ENCODE peak calls at places on chromosomes 11 and 22, in four cellular contexts. One of them, this sample, is unnamed.

GRCh38 chr22:37454857-37455686 is 27.8 kb upstream of the ELFN2 start:
- DNase-seq in HepG2: peak
- DNase-seq in NB4: peak
- DNase-seq in heart left ventricle: no peak
- DNase-seq in this sample: no peak

GRCh38 chr11:45647786-45648185 is 17.6 kb downstream of the CHST1 start:
- DNase-seq in HepG2: no peak
- DNase-seq in NB4: no peak
- DNase-seq in heart left ventricle: no peak
- DNase-seq in this sample: no peak

GRCh38 chr11:1916986-1917522 is 2.4 kb upstream of the TNNT3 start:
- DNase-seq in HepG2: no peak
- DNase-seq in NB4: peak
- DNase-seq in heart left ventricle: peak
- DNase-seq in this sample: no peak

GRCh38 chr22:40808018-40808841 is 10.9 kb downstream of the SLC25A17 start:
- DNase-seq in HepG2: no peak
- DNase-seq in NB4: no peak
- DNase-seq in heart left ventricle: no peak
- DNase-seq in this sample: no peak

GRCh38 chr11:32333335-32333991 is 101.9 kb downstream of the WT1 start:
- DNase-seq in HepG2: no peak
- DNase-seq in NB4: no peak
- DNase-seq in heart left ventricle: peak
- DNase-seq in this sample: peak

GRCh38 chr11:8732748-8733241 is 50.2 kb downstream of the RPL27A start:
- DNase-seq in HepG2: no peak
- DNase-seq in NB4: no peak
- DNase-seq in heart left ventricle: peak
- DNase-seq in this sample: no peak

GRCh38 chr11:64028398-64029115 is 7.2 kb upstream of the FLRT1 start:
- DNase-seq in HepG2: no peak
- DNase-seq in NB4: no peak
- DNase-seq in heart left ventricle: no peak
- DNase-seq in this sample: no peak

GRCh38 chr11:67488155-67488480 is 5.3 kb downstream of the AIP start:
- DNase-seq in HepG2: no peak
- DNase-seq in NB4: no peak
- DNase-seq in heart left ventricle: no peak
- DNase-seq in this sample: peak

GRCh38 chr11:45082744-45083543 is 63.5 kb upstream of the PRDM11 start:
- DNase-seq in HepG2: no peak
- DNase-seq in NB4: peak
- DNase-seq in heart left ventricle: no peak
- DNase-seq in this sample: no peak

GRCh38 chr22:20979243-20979809 is 2.8 kb upstream of the LZTR1 start:
- DNase-seq in HepG2: no peak
- DNase-seq in NB4: no peak
- DNase-seq in heart left ventricle: peak
- DNase-seq in this sample: peak

GRCh38 chr22:45263790-45264269 is 20.9 kb upstream of the UPK3A start:
- DNase-seq in HepG2: peak
- DNase-seq in NB4: peak
- DNase-seq in heart left ventricle: peak
- DNase-seq in this sample: peak

GRCh38 chr11:117959438-117960149 is 26.6 kb upstream of the IL10RA start:
- DNase-seq in HepG2: no peak
- DNase-seq in NB4: peak
- DNase-seq in heart left ventricle: no peak
- DNase-seq in this sample: no peak

GRCh38 chr22:47781024-47781423 is 1018.6 kb downstream of the TBC1D22A start:
- DNase-seq in HepG2: no peak
- DNase-seq in NB4: no peak
- DNase-seq in heart left ventricle: no peak
- DNase-seq in this sample: no peak

GRCh38 chr11:68204402-68204801 is 8.7 kb downstream of the KMT5B start:
- DNase-seq in HepG2: no peak
- DNase-seq in NB4: no peak
- DNase-seq in heart left ventricle: no peak
- DNase-seq in this sample: no peak

GRCh38 chr11:66651011-66651410 is 12.5 kb downstream of the RBM4 start:
- DNase-seq in HepG2: no peak
- DNase-seq in NB4: no peak
- DNase-seq in heart left ventricle: no peak
- DNase-seq in this sample: no peak

GRCh38 chr11:75603791-75604736 is 42.0 kb downstream of the SERPINH1 start:
- DNase-seq in HepG2: no peak
- DNase-seq in NB4: no peak
- DNase-seq in heart left ventricle: no peak
- DNase-seq in this sample: no peak

GRCh38 chr11:106998644-106999043 is 19.6 kb downstream of the GUCY1A2 start:
- DNase-seq in HepG2: no peak
- DNase-seq in NB4: no peak
- DNase-seq in heart left ventricle: no peak
- DNase-seq in this sample: no peak

GRCh38 chr11:34870548-34871209 is 45.5 kb downstream of the APIP start:
- DNase-seq in HepG2: no peak
- DNase-seq in NB4: no peak
- DNase-seq in heart left ventricle: no peak
- DNase-seq in this sample: no peak

GRCh38 chr22:28955817-28956216 is 72.4 kb downstream of the ZNRF3 start:
- DNase-seq in HepG2: no peak
- DNase-seq in NB4: peak
- DNase-seq in heart left ventricle: no peak
- DNase-seq in this sample: peak

GRCh38 chr11:20671856-20672546 is 2.6 kb downstream of the NELL1 start:
- DNase-seq in HepG2: peak
- DNase-seq in NB4: peak
- DNase-seq in heart left ventricle: no peak
- DNase-seq in this sample: no peak

GRCh38 chr11:3050386-3051325 is 6.6 kb downstream of the CARS1 start:
- DNase-seq in HepG2: no peak
- DNase-seq in NB4: no peak
- DNase-seq in heart left ventricle: peak
- DNase-seq in this sample: no peak

GRCh38 chr11:75261474-75261847 is 20.9 kb downstream of the TPBGL start:
- DNase-seq in HepG2: no peak
- DNase-seq in NB4: peak
- DNase-seq in heart left ventricle: no peak
- DNase-seq in this sample: no peak

GRCh38 chr11:93653080-93653479 is 8.4 kb upstream of the CEP295 start:
- DNase-seq in HepG2: no peak
- DNase-seq in NB4: no peak
- DNase-seq in heart left ventricle: no peak
- DNase-seq in this sample: no peak

GRCh38 chr22:36457688-36458450 is 23.6 kb downstream of the TXN2 start:
- DNase-seq in HepG2: no peak
- DNase-seq in NB4: peak
- DNase-seq in heart left ventricle: peak
- DNase-seq in this sample: peak

GRCh38 chr11:9656864-9657263 is 7.0 kb upstream of the SWAP70 start:
- DNase-seq in HepG2: no peak
- DNase-seq in NB4: no peak
- DNase-seq in heart left ventricle: no peak
- DNase-seq in this sample: no peak

GRCh38 chr11:104776501-104777170 is 121.6 kb downstream of the CASP12 start:
- DNase-seq in HepG2: no peak
- DNase-seq in NB4: no peak
- DNase-seq in heart left ventricle: no peak
- DNase-seq in this sample: no peak

GRCh38 chr22:22948651-22949611 is 61.3 kb downstream of the IGLL5 start:
- DNase-seq in HepG2: no peak
- DNase-seq in NB4: no peak
- DNase-seq in heart left ventricle: no peak
- DNase-seq in this sample: no peak

GRCh38 chr11:102367364-102367763 is 20.4 kb downstream of the BIRC2 start:
- DNase-seq in HepG2: no peak
- DNase-seq in NB4: peak
- DNase-seq in heart left ventricle: no peak
- DNase-seq in this sample: no peak
- TF ChIP-seq CTCF in HepG2: no peak
- TF ChIP-seq CTCF in NB4: no peak
- TF ChIP-seq CTCF in heart left ventricle: no peak
- TF ChIP-seq CTCF in this sample: no peak

GRCh38 chr11:92342034-92342433 is 117.4 kb downstream of the FAT3 start:
- DNase-seq in HepG2: no peak
- DNase-seq in NB4: no peak
- DNase-seq in heart left ventricle: no peak
- DNase-seq in this sample: no peak

GRCh38 chr11:92346220-92346619 is 121.6 kb downstream of the FAT3 start:
- DNase-seq in HepG2: no peak
- DNase-seq in NB4: no peak
- DNase-seq in heart left ventricle: no peak
- DNase-seq in this sample: no peak

GRCh38 chr11:92342886-92343285 is 118.3 kb downstream of the FAT3 start:
- DNase-seq in HepG2: no peak
- DNase-seq in NB4: no peak
- DNase-seq in heart left ventricle: no peak
- DNase-seq in this sample: no peak

GRCh38 chr11:92340839-92341238 is 116.2 kb downstream of the FAT3 start:
- DNase-seq in HepG2: peak
- DNase-seq in NB4: peak
- DNase-seq in heart left ventricle: no peak
- DNase-seq in this sample: no peak
- TF ChIP-seq CTCF in HepG2: peak
- TF ChIP-seq CTCF in NB4: peak
- TF ChIP-seq CTCF in heart left ventricle: no peak
- TF ChIP-seq CTCF in this sample: no peak

GRCh38 chr11:109862808-109863207 is 230.4 kb upstream of the ZC3H12C start:
- DNase-seq in HepG2: no peak
- DNase-seq in NB4: no peak
- DNase-seq in heart left ventricle: no peak
- DNase-seq in this sample: no peak

GRCh38 chr11:109864161-109864661 is 229.0 kb upstream of the ZC3H12C start:
- DNase-seq in HepG2: no peak
- DNase-seq in NB4: no peak
- DNase-seq in heart left ventricle: no peak
- DNase-seq in this sample: no peak

GRCh38 chr11:109867784-109868183 is 225.4 kb upstream of the ZC3H12C start:
- DNase-seq in HepG2: no peak
- DNase-seq in NB4: no peak
- DNase-seq in heart left ventricle: no peak
- DNase-seq in this sample: no peak

GRCh38 chr11:109864834-109865557 is 228.2 kb upstream of the ZC3H12C start:
- DNase-seq in HepG2: no peak
- DNase-seq in NB4: no peak
- DNase-seq in heart left ventricle: no peak
- DNase-seq in this sample: no peak

DNA sequence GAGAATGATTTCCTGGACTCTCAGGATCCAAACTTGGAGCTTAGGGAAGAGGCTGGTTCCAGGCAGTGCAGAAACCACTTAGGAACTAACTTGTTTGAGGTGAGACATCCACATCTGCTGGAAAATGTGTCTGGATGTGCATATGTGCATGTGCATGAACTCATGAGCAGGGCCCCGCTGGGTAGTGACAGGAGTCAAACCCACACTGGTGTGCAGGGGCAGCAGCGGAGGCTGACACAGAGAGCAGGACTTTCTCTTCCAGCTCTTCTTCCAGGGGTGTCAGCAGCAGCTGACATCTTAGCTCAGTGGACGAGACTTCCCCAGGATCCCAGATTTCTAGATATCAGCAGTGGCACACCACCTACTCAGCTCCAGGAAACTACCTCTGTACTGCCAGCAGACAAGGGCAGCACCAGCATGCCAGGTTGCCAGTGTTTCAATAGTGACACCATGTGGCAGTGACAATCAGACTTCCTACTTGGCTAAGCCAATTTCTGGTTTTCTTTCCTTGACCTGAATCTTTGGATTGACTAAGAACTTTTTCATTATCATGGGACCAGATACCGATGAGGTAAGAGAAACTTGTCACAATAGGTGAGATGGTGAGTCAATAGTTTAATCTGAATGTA is 227.5 kb upstream of the ZC3H12C start:
- DNase-seq in HepG2: no peak
- DNase-seq in NB4: peak
- DNase-seq in heart left ventricle: peak
- DNase-seq in this sample: no peak
- TF ChIP-seq CTCF in HepG2: peak
- TF ChIP-seq CTCF in NB4: no peak
- TF ChIP-seq CTCF in heart left ventricle: peak
- TF ChIP-seq CTCF in this sample: no peak

DNA sequence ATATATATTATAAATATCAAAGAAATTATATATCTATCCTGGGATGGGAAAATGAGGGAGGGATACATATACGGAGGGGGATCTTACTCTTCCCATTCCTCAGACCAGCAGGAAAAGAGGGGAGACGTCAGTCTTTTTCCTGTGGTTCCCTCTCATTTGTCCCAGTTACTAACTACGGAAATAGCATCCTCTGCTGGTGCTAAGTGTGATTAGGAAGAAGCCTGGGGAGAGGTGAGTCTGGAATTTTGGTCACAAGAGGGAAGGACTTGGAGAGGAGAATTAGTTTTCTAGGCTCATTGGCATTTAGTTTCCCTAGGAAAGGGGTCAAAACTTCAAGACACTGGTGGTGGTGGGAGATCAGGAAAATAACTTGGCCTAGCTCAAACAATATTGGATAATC is 11.6 kb downstream of the MED19 start:
- DNase-seq in HepG2: no peak
- DNase-seq in NB4: no peak
- DNase-seq in heart left ventricle: no peak
- DNase-seq in this sample: no peak
- TF ChIP-seq CTCF in HepG2: no peak
- TF ChIP-seq CTCF in NB4: no peak
- TF ChIP-seq CTCF in heart left ventricle: no peak
- TF ChIP-seq CTCF in this sample: no peak

This sample was measured in mucosa of descending colon.